ENCODE peak calls at places on chromosomes 3 and 15, in four cellular contexts. B is WTC11, V is upper lobe of left lung, S is mucosa of descending colon. O is an unnamed sample.
A peak's percentile ranks its signal among the peaks of the same experiment; 100 is the strongest.

GRCh38 chr3:24042174-24042878 is 97.2 kb downstream of the NR1D2 start:
- DNase-seq in B (no peak), V (no peak), S (no peak), O (no peak)

GRCh38 chr3:56096941-56097340 is 371.3 kb downstream of the ERC2 start:
- DNase-seq in B (no peak), V (no peak), S (no peak), O (no peak)

GRCh38 chr15:67022587-67022986 is 42.8 kb upstream of the SMAD3 start:
- DNase-seq in B (no peak), V (no peak), S (no peak), O (no peak)

GRCh38 chr3:53196575-53197407 is 35.8 kb downstream of the PRKCD start:
- DNase-seq in B (peak; percentile 62), V (peak; percentile 42), S (peak; percentile 56), O (no peak)

GRCh38 chr3:4883011-4883410 is 96.2 kb upstream of the BHLHE40 start:
- DNase-seq in B (no peak), V (no peak), S (no peak), O (no peak)

GRCh38 chr3:172272699-172273098 is 175.6 kb downstream of the GHSR start:
- DNase-seq in B (no peak), V (no peak), S (no peak), O (no peak)

GRCh38 chr3:21356402-21356801 is 394.6 kb downstream of the ZNF385D start:
- DNase-seq in B (no peak), V (no peak), S (no peak), O (no peak)

GRCh38 chr3:9623148-9623547 is 26.2 kb upstream of the MTMR14 start:
- DNase-seq in B (no peak), V (no peak), S (no peak), O (no peak)

GRCh38 chr3:55704521-55704920 is 217.4 kb upstream of the WNT5A start:
- DNase-seq in B (no peak), V (no peak), S (no peak), O (no peak)

GRCh38 chr15:52011711-52012144 is 7.3 kb upstream of the MAPK6 start:
- DNase-seq in B (no peak), V (no peak), S (no peak), O (no peak)

GRCh38 chr3:38327335-38328009 is 19.1 kb upstream of the XYLB start:
- DNase-seq in B (no peak), V (no peak), S (no peak), O (no peak)

GRCh38 chr15:95887666-95888480 is 442.6 kb upstream of the NR2F2 start:
- DNase-seq in B (no peak), V (no peak), S (no peak), O (no peak)

GRCh38 chr3:124639406-124640237 is 90.6 kb upstream of the UMPS start:
- DNase-seq in B (no peak), V (no peak), S (no peak), O (no peak)

GRCh38 chr15:69443032-69443611 is 9.5 kb upstream of the RPLP1 start:
- DNase-seq in B (no peak), V (no peak), S (no peak), O (no peak)

GRCh38 chr3:10006762-10007090 is 19.5 kb upstream of the FANCD2 start:
- DNase-seq in B (no peak), V (no peak), S (no peak), O (no peak)

GRCh38 chr3:51819709-51820406 is 40.8 kb upstream of the IQCF6 start:
- DNase-seq in B (peak; percentile 82), V (no peak), S (no peak), O (no peak)

GRCh38 chr3:64518496-64518895 is 169.3 kb downstream of the ADAMTS9 start:
- DNase-seq in B (no peak), V (no peak), S (no peak), O (no peak)

GRCh38 chr3:42751609-42752008 is 21.4 kb downstream of the CCDC13 start:
- DNase-seq in B (no peak), V (no peak), S (no peak), O (no peak)

DNA sequence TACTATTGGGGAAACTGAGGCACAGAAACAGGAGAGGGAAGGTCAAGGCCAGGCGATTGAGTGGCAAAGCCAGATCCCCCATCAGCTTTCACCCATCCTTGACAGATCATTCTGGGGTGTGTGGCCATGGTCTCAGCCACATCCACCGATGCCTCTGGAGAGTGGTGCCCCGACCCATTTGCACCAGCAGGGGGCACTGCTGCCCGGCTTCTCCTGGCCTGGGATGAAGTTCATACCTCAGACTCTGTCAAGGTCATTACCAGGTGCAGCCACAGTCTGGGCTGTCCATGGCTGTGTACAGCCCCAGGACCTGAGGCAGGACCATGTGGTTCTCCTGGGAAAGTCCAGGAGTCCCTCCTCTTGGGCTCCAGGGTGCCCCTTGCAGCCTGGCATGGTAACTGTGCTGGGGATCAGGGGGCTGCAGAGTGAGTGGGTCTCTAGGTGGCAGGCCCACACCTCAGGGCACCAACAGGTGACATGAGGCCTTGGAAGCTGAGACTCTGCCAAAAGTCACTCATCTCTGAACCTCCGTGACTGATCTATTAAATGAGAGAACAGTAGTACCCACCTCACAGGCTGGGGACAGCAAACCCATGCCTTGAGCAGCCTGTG is 67.3 kb downstream of the CACNA2D2 start:
- DNase-seq in B (peak; percentile 89), V (peak; percentile 78), S (peak; percentile 85), O (peak; percentile 89)
- TF ChIP-seq CTCF in B (peak; percentile 91), V (peak; percentile 63), S (peak; percentile 86), O (peak; percentile 90)

DNA sequence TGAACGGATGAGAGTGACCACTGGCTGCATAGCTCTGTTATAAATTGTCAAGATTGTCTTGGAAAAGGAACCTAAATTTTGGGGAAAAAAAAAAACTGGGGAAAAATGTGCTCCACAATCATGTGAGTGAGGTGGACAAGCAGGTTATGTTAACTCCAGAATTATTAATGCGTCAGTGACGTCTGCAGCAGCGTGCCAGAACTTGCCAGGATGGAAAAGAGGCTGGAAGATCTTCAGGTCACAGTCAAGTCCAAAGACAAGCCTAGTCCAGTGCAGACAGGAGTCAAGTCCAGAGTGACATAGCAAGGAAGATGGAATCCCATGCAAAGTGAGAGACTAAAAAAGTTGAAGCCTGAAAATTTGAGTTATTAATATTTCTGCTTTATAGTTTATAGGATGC is 140.6 kb downstream of the RYR3 start:
- DNase-seq in B (no peak), V (no peak), S (no peak), O (no peak)
- TF ChIP-seq CTCF in B (no peak), V (no peak), S (no peak), O (no peak)

GRCh38 chr3:141235661-141236171 is 4.1 kb downstream of the PXYLP1 start:
- DNase-seq in B (peak; percentile 47), V (no peak), S (peak; percentile 45), O (no peak)
- TF ChIP-seq CTCF in B (no peak), V (no peak), S (no peak), O (no peak)

GRCh38 chr3:193310914-193311723 is 67.4 kb downstream of the ATP13A5 start:
- DNase-seq in B (no peak), V (no peak), S (no peak), O (no peak)

GRCh38 chr3:193317901-193318300 is 60.7 kb downstream of the ATP13A5 start:
- DNase-seq in B (no peak), V (no peak), S (no peak), O (no peak)

GRCh38 chr3:193313448-193313958 is 65.0 kb downstream of the ATP13A5 start:
- DNase-seq in B (no peak), V (no peak), S (no peak), O (no peak)

GRCh38 chr3:193314161-193314560 is 64.4 kb downstream of the ATP13A5 start:
- DNase-seq in B (no peak), V (no peak), S (no peak), O (no peak)
- TF ChIP-seq CTCF in B (no peak), V (no peak), S (no peak), O (no peak)

DNA sequence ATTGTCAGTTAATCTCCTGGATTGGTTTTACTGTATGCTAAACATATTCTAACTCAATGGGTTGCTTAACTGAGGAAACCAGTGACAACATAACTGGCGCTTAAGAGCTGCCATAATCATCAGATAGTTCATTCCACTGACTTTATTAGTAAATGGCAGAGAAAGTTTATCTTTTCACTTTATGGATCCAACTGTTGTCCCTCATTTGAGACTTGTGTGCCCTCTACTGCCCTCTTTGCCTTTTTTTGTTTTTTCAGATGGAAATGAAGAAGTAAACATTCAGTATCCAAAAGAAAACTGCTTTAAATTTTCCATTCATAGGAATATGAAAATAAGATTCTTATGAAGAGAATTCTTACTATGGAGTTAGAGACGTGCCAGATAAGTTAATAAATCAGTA is 93.5 kb downstream of the NPTN start:
- DNase-seq in B (no peak), V (no peak), S (no peak), O (no peak)
- TF ChIP-seq CTCF in B (no peak), V (no peak), S (no peak), O (no peak)

GRCh38 chr3:111617406-111617805 is 22.3 kb upstream of the ZBED2 start:
- DNase-seq in B (no peak), V (no peak), S (no peak), O (no peak)

GRCh38 chr3:111615880-111616279 is 20.7 kb upstream of the ZBED2 start:
- DNase-seq in B (no peak), V (no peak), S (no peak), O (no peak)

GRCh38 chr3:111617912-111618601 is 22.9 kb upstream of the ZBED2 start:
- DNase-seq in B (no peak), V (no peak), S (no peak), O (no peak)

GRCh38 chr3:111618945-111619344 is 23.8 kb upstream of the ZBED2 start:
- DNase-seq in B (no peak), V (no peak), S (no peak), O (no peak)

DNA sequence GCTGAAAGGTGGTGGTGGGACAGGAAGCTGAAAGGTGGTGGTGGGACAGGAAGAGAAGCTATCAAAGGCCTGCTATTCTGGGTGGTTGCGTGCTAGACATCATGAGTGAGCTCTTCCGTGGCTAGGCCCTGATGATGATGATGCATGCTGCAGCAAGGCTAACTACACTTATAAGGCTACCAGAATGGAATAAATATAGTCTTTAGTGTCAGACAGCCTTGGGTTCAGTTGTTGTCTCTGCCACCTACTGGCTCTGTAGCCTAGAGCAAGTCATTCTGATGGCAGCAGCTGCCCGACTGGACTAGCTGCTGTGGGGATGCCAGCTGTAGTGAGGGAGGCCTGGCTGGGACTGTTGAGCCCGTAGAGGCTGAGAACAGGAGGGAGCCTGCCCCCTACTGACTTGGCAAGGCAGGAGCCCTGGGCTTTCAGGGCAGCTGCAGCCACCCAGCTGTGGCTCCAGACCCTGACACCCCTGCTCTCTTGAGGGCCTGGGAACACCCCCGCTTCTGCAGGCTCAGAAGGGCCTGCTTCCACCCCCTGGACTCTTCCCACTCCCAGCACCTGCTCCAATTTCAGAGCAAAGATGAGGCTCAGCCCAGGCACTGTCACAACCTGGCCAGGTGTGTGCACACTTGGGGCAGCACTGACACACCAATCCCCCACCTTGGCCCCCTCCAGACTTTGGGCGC is 21.4 kb upstream of the ZBED2 start:
- DNase-seq in B (no peak), V (peak; percentile 42), S (peak; percentile 14), O (peak; percentile 27)
- TF ChIP-seq CTCF in B (no peak), V (no peak), S (no peak), O (peak; percentile 38)

GRCh38 chr3:188153498-188153948 is 434 bp upstream of the LPP start:
- DNase-seq in B (peak; percentile 85), V (peak; percentile 89), S (no peak), O (no peak)
- TF ChIP-seq CTCF in B (no peak), V (no peak), S (no peak), O (no peak)

DNA sequence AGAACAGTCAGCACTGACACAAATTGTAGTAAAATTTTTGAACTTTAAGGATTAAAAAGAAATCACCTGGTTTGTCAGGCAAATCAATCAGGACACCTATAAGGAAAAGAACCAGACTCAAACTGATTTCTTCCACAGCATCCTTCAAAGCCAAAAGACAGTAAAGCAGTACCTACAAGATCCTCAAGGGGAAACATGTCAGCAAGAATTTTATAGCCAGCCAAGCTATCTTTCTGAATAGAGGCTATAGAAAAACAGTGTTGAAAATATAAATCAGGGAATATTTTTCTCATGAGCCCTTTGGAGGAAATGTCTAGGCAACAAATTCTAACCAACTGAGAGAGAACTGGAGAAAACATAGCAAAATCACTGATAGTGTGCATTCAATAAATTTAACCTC is 301.4 kb upstream of the UBE2E2 start:
- DNase-seq in B (no peak), V (no peak), S (no peak), O (no peak)
- TF ChIP-seq CTCF in B (no peak), V (no peak), S (no peak), O (no peak)

O was measured in natural killer cell.